ENCODE peak calls at places on chromosomes 1 and 21, in five cellular contexts. F is NCI-H345; R is activated naive CD4-positive, alpha-beta T cell treated with anti-CD3 and anti-CD28 coated beads, Interleukin-2, amount 10 ng/mL, durations not matched to agents 7 days and 5 days; J is HFFc6; V is GM23248. U is an unnamed sample.
A peak's percentile ranks its signal among the peaks of the same experiment; 100 is the strongest.

GRCh38 chr1:180814258-180814657 is 98.4 kb upstream of the KIAA1614 start:
- DNase-seq in F (no peak), R (no peak), J (no peak), V (no peak), U (no peak)

GRCh38 chr1:76303348-76303712 is 228.8 kb downstream of the ST6GALNAC3 start:
- DNase-seq in F (peak; percentile 92), R (no peak), J (no peak), V (no peak), U (no peak)

GRCh38 chr21:42566524-42567180 is 53.0 kb downstream of the SLC37A1 start:
- DNase-seq in F (no peak), R (peak; percentile 14), J (no peak), V (no peak), U (no peak)

GRCh38 chr1:17189632-17190525 is 15.0 kb upstream of the PADI1 start:
- DNase-seq in F (no peak), R (no peak), J (peak; percentile 98), V (peak; percentile 98), U (peak; percentile 98)

GRCh38 chr1:94883688-94884087 is 43.2 kb downstream of the CNN3 start:
- DNase-seq in F (peak; percentile 36), R (peak; percentile 47), J (peak; percentile 33), V (peak; percentile 78), U (no peak)

GRCh38 chr21:37072239-37072987 is 458 bp downstream of the PIGP start:
- DNase-seq in F (peak; percentile 85), R (peak; percentile 83), J (no peak), V (peak; percentile 89), U (peak; percentile 88)

GRCh38 chr1:79012500-79012899 is 6.0 kb upstream of the ADGRL4 start:
- DNase-seq in F (no peak), R (no peak), J (no peak), V (no peak), U (no peak)

GRCh38 chr1:17248781-17249180 is at the start of gene PADI3:
- DNase-seq in F (no peak), R (no peak), J (no peak), V (no peak), U (no peak)

GRCh38 chr1:231337043-231337471 is 595 bp downstream of the EXOC8 start:
- DNase-seq in F (no peak), R (no peak), J (no peak), V (no peak), U (no peak)

GRCh38 chr1:14707774-14708450 is 109.4 kb downstream of the KAZN start:
- DNase-seq in F (no peak), R (no peak), J (no peak), V (no peak), U (no peak)

U was measured in NCI-H226.